ENCODE peak calls at places on chromosomes 12 and 14, in six cellular contexts. L, G, Z, A, J and I are unnamed samples.

GRCh38 chr12:132003846-132004245 is 54.1 kb downstream of the EP400 start:
- DNase-seq in Z (no peak), J (no peak), L (no peak), A (no peak), G (peak; percentile 78), I (no peak)

GRCh38 chr12:96068111-96068510 is 32.7 kb upstream of the LTA4H start:
- DNase-seq in A (no peak), L (no peak), Z (no peak), G (no peak), J (no peak), I (no peak)

GRCh38 chr12:130529781-130530180 is 186.3 kb downstream of the RIMBP2 start:
- DNase-seq in G (no peak), J (no peak), L (no peak), A (no peak), Z (no peak), I (no peak)

GRCh38 chr14:103260629-103261124 is 73.4 kb upstream of the EIF5 start:
- DNase-seq in G (peak; percentile 63), L (no peak), A (peak; percentile 63), Z (peak; percentile 81), J (no peak), I (no peak)

GRCh38 chr12:45200497-45201043 is 15.3 kb upstream of the ANO6 start:
- DNase-seq in L (no peak), A (no peak), G (peak; percentile 32), J (no peak), Z (no peak), I (no peak)

GRCh38 chr14:103298620-103299019 is 35.4 kb upstream of the EIF5 start:
- DNase-seq in J (no peak), Z (no peak), G (no peak), A (no peak), L (no peak), I (no peak)

GRCh38 chr14:58637391-58638230 is at the start of gene DACT1:
- DNase-seq in A (peak; percentile 71), L (peak; percentile 81), J (peak; percentile 20), Z (peak; percentile 70), G (peak; percentile 74), I (peak; percentile 93)

GRCh38 chr14:101197595-101198397 is 294.3 kb upstream of the RTL1 start:
- DNase-seq in G (no peak), Z (peak; percentile 50), J (no peak), L (peak; percentile 53), A (no peak), I (peak; percentile 86)

GRCh38 chr12:58310368-58310767 is 369.0 kb downstream of the ATP23 start:
- DNase-seq in A (no peak), L (no peak), Z (no peak), G (peak; percentile 87), J (no peak), I (no peak)

GRCh38 chr14:81452341-81452740 is 52.2 kb upstream of the STON2 start:
- DNase-seq in L (no peak), G (no peak), A (no peak), Z (no peak), J (no peak), I (no peak)

GRCh38 chr12:113403435-113404415 is at the start of gene SDS:
- DNase-seq in Z (no peak), J (no peak), G (peak; percentile 23), L (no peak), A (no peak), I (no peak)

GRCh38 chr14:100387450-100387849 is 64.3 kb downstream of the SLC25A47 start:
- DNase-seq in Z (no peak), J (no peak), L (no peak), G (no peak), A (no peak), I (no peak)

GRCh38 chr14:91245029-91245428 is 525 bp upstream of the GPR68 start:
- DNase-seq in J (peak; percentile 56), A (peak; percentile 77), G (no peak), Z (no peak), L (no peak), I (no peak)

GRCh38 chr12:106152334-106152733 is 13.6 kb upstream of the NUAK1 start:
- DNase-seq in L (no peak), A (no peak), G (no peak), J (no peak), Z (no peak), I (no peak)

GRCh38 chr12:43676183-43676813 is 82.3 kb downstream of the PUS7L start:
- DNase-seq in G (peak; percentile 20), L (no peak), J (no peak), A (no peak), Z (no peak), I (no peak)

GRCh38 chr12:123231931-123232330 is 1.0 kb downstream of the MPHOSPH9 start:
- DNase-seq in L (no peak), A (no peak), J (no peak), Z (no peak), G (no peak), I (no peak)

GRCh38 chr12:81533054-81533453 is 226.1 kb downstream of the PPFIA2 start:
- DNase-seq in A (no peak), G (no peak), J (no peak), L (no peak), Z (no peak), I (no peak)

GRCh38 chr12:115761784-115762183 is 515.7 kb downstream of the MED13L start:
- DNase-seq in L (no peak), A (no peak), G (no peak), Z (no peak), J (no peak), I (no peak)

GRCh38 chr12:91178139-91178561 is 4.5 kb downstream of the DCN start:
- DNase-seq in A (no peak), G (peak; percentile 77), J (no peak), L (no peak), Z (no peak), I (no peak)

GRCh38 chr14:89617471-89618291 is 200.6 kb upstream of the FOXN3 start:
- DNase-seq in A (no peak), J (peak; percentile 33), G (peak; percentile 66), Z (peak; percentile 70), L (no peak), I (no peak)

GRCh38 chr14:67421356-67422224 is 9.6 kb upstream of the PLEK2 start:
- DNase-seq in Z (no peak), J (no peak), L (no peak), A (no peak), G (no peak), I (no peak)

GRCh38 chr12:15605886-15606590 is 183.2 kb downstream of the EPS8 start:
- DNase-seq in G (no peak), J (no peak), A (no peak), Z (no peak), L (no peak), I (no peak)

GRCh38 chr12:53989227-53990113 is 4.5 kb downstream of the HOXC10 start:
- DNase-seq in A (peak; percentile 10), Z (no peak), G (peak; percentile 66), L (no peak), J (no peak), I (no peak)

GRCh38 chr14:73785834-73786631 is 65.6 kb upstream of the PTGR2 start:
- DNase-seq in A (peak; percentile 87), G (peak; percentile 95), J (peak; percentile 51), L (peak; percentile 77), Z (peak; percentile 90), I (no peak)
- TF ChIP-seq CTCF in A (no peak), G (peak; percentile 35), J (no peak), L (peak; percentile 63), Z (no peak), I (peak; percentile 48)

DNA sequence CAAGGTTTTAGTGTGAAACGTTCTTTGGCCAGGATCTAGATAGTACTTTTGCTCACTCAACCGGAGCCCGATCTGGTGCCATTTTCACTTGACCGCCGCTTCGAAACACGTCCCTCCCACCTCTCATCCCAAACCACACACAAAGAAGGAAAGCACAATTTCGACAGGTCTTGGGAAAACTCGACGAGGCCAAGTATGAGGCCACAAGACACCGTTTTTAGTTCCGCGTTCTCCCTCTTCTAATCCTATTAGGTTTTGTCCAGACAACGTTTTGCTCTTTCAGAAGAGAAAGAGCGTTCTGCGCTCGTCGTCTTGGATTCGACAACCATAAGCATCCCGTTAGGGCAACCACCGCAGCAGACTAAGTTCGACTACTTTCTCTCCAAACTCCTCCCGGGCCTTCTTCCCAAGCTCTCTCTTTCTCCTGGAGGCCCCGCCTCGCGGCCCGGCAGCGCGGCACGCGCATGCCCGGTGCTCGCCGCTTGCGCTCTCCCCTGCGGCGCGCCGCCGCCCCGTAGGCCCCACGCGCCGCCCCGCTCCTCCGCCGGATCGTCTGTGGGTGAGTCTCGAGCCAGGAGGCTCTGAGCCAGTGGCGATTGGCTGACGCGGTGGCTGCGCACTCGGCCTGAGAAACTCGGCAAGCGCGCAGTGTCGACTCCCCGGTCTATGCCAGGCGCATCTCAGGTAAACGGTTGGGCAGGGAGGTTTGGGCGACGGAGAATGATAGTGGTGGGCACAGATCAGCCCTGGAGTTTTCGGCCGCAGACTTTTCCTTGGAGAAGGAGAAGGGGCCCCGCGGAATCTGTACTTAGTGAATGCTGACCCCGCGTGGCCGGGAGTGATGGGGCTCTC is at the start of gene MIPOL1:
- DNase-seq in L (peak; percentile 87), G (peak; percentile 86), A (peak; percentile 80), J (no peak), Z (peak; percentile 78), I (peak; percentile 92)
- TF ChIP-seq CTCF in L (peak; percentile 44), G (peak; percentile 28), A (no peak), J (no peak), Z (peak; percentile 64), I (peak; percentile 74)

DNA sequence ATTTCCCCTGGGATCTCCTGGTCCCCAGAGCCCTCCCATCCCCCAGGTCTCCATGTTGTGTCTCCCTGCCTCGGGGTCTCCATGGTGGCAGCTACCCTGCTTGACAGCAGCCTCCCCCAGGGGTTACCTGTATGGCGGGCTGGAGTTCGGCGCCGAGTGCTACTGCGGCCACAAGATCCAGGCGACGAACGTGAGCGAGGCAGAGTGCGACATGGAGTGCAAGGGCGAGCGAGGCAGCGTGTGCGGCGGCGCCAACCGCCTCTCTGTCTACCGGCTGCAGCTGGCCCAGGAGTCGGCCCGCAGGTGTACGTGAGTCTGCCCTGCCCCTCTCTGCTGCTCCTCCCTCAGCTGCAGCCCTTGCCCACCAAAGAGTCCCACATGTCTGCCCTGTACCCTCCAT is 80.9 kb downstream of the WSCD2 start:
- DNase-seq in L (no peak), Z (no peak), A (no peak), G (no peak), J (no peak), I (no peak)
- TF ChIP-seq CTCF in L (no peak), Z (no peak), A (no peak), G (no peak), J (no peak), I (no peak)

GRCh38 chr12:98922871-98923270 is 277.8 kb downstream of the APAF1 start:
- DNase-seq in L (no peak), J (no peak), A (no peak), Z (no peak), G (no peak), I (no peak)
- TF ChIP-seq CTCF in L (no peak), J (no peak), A (no peak), Z (no peak), G (no peak), I (no peak)

GRCh38 chr12:50283230-50283923 is at the start of gene LIMA1:
- DNase-seq in J (peak; percentile 91), L (peak; percentile 96), A (peak; percentile 95), Z (peak; percentile 84), G (peak; percentile 78), I (peak; percentile 96)
- TF ChIP-seq CTCF in J (no peak), L (no peak), A (no peak), Z (peak; percentile 73), G (no peak), I (peak; percentile 11)